ENCODE peak calls at places on chromosome 1, in four cellular contexts. S is AG04449; H is stimulated activated naive CD4-positive, alpha-beta T cell treated with Interleukin-2 at 50 U/mL for 16 hours; Q is adrenal gland. U is an unnamed sample.
A peak's percentile ranks its signal among the peaks of the same experiment; 100 is the strongest.

GRCh38 chr1:212532469-212533235 is 75.9 kb upstream of the ATF3 start:
- DNase-seq in S (no peak), H (no peak), Q (no peak), U (no peak)

GRCh38 chr1:53073899-53074311 is 11.9 kb downstream of the PODN start:
- DNase-seq in S (no peak), H (no peak), Q (no peak), U (no peak)

GRCh38 chr1:190475394-190476250 is 2.0 kb downstream of the BRINP3 start:
- DNase-seq in S (no peak), H (no peak), Q (no peak), U (no peak)

GRCh38 chr1:982765-983436 is 1.0 kb upstream of the PERM1 start:
- DNase-seq in S (no peak), H (no peak), Q (no peak), U (no peak)

GRCh38 chr1:89831462-89832113 is 10.8 kb downstream of the LRRC8D start:
- DNase-seq in S (no peak), H (no peak), Q (no peak), U (no peak)

GRCh38 chr1:14850563-14850962 is 252.1 kb downstream of the KAZN start:
- DNase-seq in S (no peak), H (no peak), Q (no peak), U (no peak)

GRCh38 chr1:180923024-180923841 is 10.5 kb downstream of the KIAA1614 start:
- DNase-seq in S (no peak), H (no peak), Q (no peak), U (peak; percentile 53)

GRCh38 chr1:228781161-228781771 is 46.0 kb downstream of the RHOU start:
- DNase-seq in S (no peak), H (no peak), Q (no peak), U (no peak)

GRCh38 chr1:147700042-147700711 is 29.9 kb upstream of the ACP6 start:
- DNase-seq in S (no peak), H (peak; percentile 44), Q (peak; percentile 81), U (peak; percentile 62)

U was measured in bronchial epithelial cell.